ENCODE peak calls at places on chromosomes 1 and 21, in four cellular contexts. I is K562, K is SK-N-SH, D is H1. L is an unnamed sample.

GRCh38 chr21:25670726-25671125 is 31.7 kb downstream of the JAM2 start:
- DNase-seq in I (no peak), K (no peak), D (no peak), L (no peak)

GRCh38 chr1:33867684-33868083 is 3.8 kb downstream of the HMGB4 start:
- DNase-seq in I (no peak), K (no peak), D (no peak), L (no peak)

GRCh38 chr1:17027403-17027802 is 15.7 kb upstream of the ATP13A2 start:
- DNase-seq in I (no peak), K (no peak), D (no peak), L (no peak)

GRCh38 chr1:11204396-11205190 is 15.4 kb downstream of the ANGPTL7 start:
- DNase-seq in I (no peak), K (no peak), D (no peak), L (no peak)

GRCh38 chr1:211345719-211346118 is 19.1 kb downstream of the TRAF5 start:
- DNase-seq in I (no peak), K (no peak), D (no peak), L (no peak)

GRCh38 chr21:32750405-32750804 is 21.1 kb downstream of the PAXBP1 start:
- DNase-seq in I (no peak), K (no peak), D (no peak), L (no peak)

GRCh38 chr1:200873116-200873670 is 412 bp downstream of the GPR25 start:
- DNase-seq in I (no peak), K (no peak), D (peak), L (no peak)

GRCh38 chr21:38821248-38821647 is 15.5 kb downstream of the ETS2 start:
- DNase-seq in I (no peak), K (no peak), D (no peak), L (no peak)

GRCh38 chr1:206940588-206940936 is 5.7 kb downstream of the PIGR start:
- DNase-seq in I (no peak), K (no peak), D (no peak), L (no peak)

GRCh38 chr1:198018529-198018928 is 101.4 kb downstream of the LHX9 start:
- DNase-seq in I (no peak), K (no peak), D (no peak), L (no peak)

GRCh38 chr1:225689882-225690459 is 37.0 kb upstream of the ENAH start:
- DNase-seq in I (no peak), K (no peak), D (no peak), L (no peak)

GRCh38 chr1:12067900-12068821 is 5.1 kb downstream of the TNFRSF8 start:
- DNase-seq in I (peak), K (no peak), D (peak), L (peak)

GRCh38 chr1:93603581-93603980 is 78.1 kb downstream of the BCAR3 start:
- DNase-seq in I (no peak), K (no peak), D (no peak), L (no peak)

GRCh38 chr1:107692580-107693345 is 272.2 kb downstream of the VAV3 start:
- DNase-seq in I (no peak), K (peak), D (no peak), L (no peak)

GRCh38 chr1:166693673-166694297 is 145.5 kb upstream of the POGK start:
- DNase-seq in I (no peak), K (no peak), D (no peak), L (no peak)

GRCh38 chr1:166693158-166693557 is 146.1 kb upstream of the POGK start:
- DNase-seq in I (no peak), K (no peak), D (no peak), L (no peak)

GRCh38 chr1:166691476-166691875 is 147.8 kb upstream of the POGK start:
- DNase-seq in I (no peak), K (no peak), D (no peak), L (no peak)

GRCh38 chr1:166692354-166692753 is 146.9 kb upstream of the POGK start:
- DNase-seq in I (no peak), K (no peak), D (no peak), L (no peak)

DNA sequence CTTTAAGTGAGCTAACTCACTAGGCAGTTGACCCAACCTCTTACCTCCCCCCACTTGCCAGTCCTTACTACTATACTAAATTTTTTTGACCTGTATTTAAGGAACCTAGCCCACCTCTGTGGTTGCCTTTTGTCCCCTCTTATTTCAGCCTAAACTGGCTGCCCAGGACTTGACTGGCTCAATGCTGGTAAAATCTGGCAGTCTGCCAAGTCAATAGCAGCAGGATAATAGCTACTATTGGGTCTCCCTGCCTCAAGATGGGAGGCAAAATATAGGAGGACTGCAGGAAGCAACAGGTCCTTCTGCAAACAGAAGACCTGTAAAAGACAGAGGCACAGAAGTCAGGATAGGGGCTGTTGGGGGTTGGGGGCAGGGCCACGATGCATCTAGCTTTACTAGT is 144.2 kb upstream of the POGK start:
- DNase-seq in I (no peak), K (no peak), D (no peak), L (no peak)
- TF ChIP-seq NRF1 in I (no peak), K (no peak), D (no peak), L (no peak)

GRCh38 chr1:205351984-205352713 is 4.6 kb downstream of the KLHDC8A start:
- DNase-seq in I (no peak), K (peak), D (peak), L (no peak)
- TF ChIP-seq POLR2AphosphoS5 in I (no peak), K (no peak), D (no peak), L (no peak)

DNA sequence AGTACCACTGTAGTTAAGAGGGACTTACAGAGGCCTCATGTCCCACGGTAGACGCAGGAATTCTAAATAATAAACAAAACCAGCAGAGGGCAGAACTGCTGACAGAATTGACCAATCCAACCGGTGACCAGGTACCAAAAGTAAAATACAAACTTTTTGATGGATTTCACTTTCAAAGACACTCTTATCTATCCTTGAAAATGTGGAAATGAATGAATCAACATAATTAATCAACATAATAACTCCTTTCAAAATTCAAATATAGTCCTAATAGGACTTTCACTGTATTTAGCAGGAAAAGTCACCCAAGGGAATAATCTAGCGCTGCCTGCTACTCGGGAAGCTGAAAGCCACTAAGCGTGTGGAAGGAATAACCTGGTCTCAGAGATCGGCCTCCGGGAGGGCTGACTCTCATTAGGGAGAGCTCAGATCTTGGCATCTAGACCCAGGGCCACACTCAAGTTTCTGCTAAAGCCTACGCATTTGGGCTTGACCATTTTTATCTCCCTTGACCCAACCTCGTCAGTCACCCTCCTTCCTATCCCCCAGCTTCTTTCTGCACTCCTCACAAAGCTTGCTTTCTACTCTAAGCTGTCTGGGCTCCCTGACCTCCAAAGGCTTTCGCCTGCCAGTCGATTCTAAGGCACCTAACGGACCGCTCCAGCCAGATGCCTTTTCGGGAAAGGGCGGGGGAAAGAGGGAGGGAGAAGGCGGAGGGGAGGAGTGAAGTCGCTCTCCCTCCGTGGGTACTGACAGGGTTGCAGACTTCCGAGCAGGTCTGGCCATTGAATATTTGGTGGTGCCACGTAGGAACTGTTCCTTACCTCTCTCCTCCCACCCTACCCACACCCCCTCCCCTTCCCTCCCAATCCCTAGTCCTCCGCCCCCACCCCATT is 1.6 kb downstream of the COL11A1 start:
- DNase-seq in I (no peak), K (peak), D (peak), L (no peak)
- TF ChIP-seq NRF1 in I (no peak), K (peak), D (no peak), L (no peak)

GRCh38 chr1:118960567-118961136 is 27.5 kb downstream of the TBX15 start:
- DNase-seq in I (no peak), K (no peak), D (no peak), L (no peak)

GRCh38 chr1:118960026-118960561 is 28.0 kb downstream of the TBX15 start:
- DNase-seq in I (no peak), K (no peak), D (peak), L (peak)

GRCh38 chr1:118963138-118963455 is 25.0 kb downstream of the TBX15 start:
- DNase-seq in I (no peak), K (no peak), D (no peak), L (no peak)

GRCh38 chr1:118961156-118961555 is 27.0 kb downstream of the TBX15 start:
- DNase-seq in I (no peak), K (no peak), D (no peak), L (no peak)

GRCh38 chr1:118963456-118964430 is 24.4 kb downstream of the TBX15 start:
- DNase-seq in I (no peak), K (no peak), D (no peak), L (no peak)
- TF ChIP-seq POLR2AphosphoS5 in I (no peak), K (no peak), D (no peak), L (no peak)

GRCh38 chr1:234852659-234853058 is 242.7 kb upstream of the IRF2BP2 start:
- DNase-seq in I (no peak), K (no peak), D (no peak), L (no peak)

GRCh38 chr1:234845836-234846235 is 235.9 kb upstream of the IRF2BP2 start:
- DNase-seq in I (no peak), K (no peak), D (no peak), L (no peak)

GRCh38 chr1:234848972-234849641 is 239.1 kb upstream of the IRF2BP2 start:
- DNase-seq in I (no peak), K (no peak), D (no peak), L (no peak)

GRCh38 chr1:234851450-234852438 is 241.8 kb upstream of the IRF2BP2 start:
- DNase-seq in I (no peak), K (no peak), D (no peak), L (no peak)

GRCh38 chr1:234849824-234850223 is 239.8 kb upstream of the IRF2BP2 start:
- DNase-seq in I (no peak), K (no peak), D (no peak), L (no peak)
- TF ChIP-seq NRF1 in I (no peak), K (no peak), D (no peak), L (no peak)

GRCh38 chr1:205591522-205592351 is 40.1 kb downstream of the ELK4 start:
- DNase-seq in I (peak), K (peak), D (peak), L (peak)
- TF ChIP-seq POLR2AphosphoS5 in I (no peak), K (no peak), D (no peak), L (peak)

GRCh38 chr1:59178339-59178744 is 118.6 kb upstream of the FGGY start:
- DNase-seq in I (no peak), K (no peak), D (no peak), L (no peak)

GRCh38 chr1:59177756-59178155 is 119.1 kb upstream of the FGGY start:
- DNase-seq in I (no peak), K (no peak), D (no peak), L (no peak)

GRCh38 chr1:59180715-59181114 is 116.2 kb upstream of the FGGY start:
- DNase-seq in I (no peak), K (no peak), D (no peak), L (no peak)

GRCh38 chr1:59178803-59179202 is 118.1 kb upstream of the FGGY start:
- DNase-seq in I (no peak), K (no peak), D (no peak), L (no peak)

GRCh38 chr1:59179673-59180072 is 117.2 kb upstream of the FGGY start:
- DNase-seq in I (no peak), K (no peak), D (no peak), L (no peak)
- TF ChIP-seq NRF1 in I (no peak), K (no peak), D (no peak), L (no peak)

GRCh38 chr1:87981810-87982209 is 653.1 kb downstream of the LMO4 start:
- DNase-seq in I (no peak), K (no peak), D (no peak), L (no peak)
- TF ChIP-seq POLR2AphosphoS5 in I (no peak), K (no peak), D (no peak), L (no peak)

GRCh38 chr1:172647110-172647564 is 11.8 kb upstream of the FASLG start:
- DNase-seq in I (no peak), K (no peak), D (no peak), L (no peak)
- TF ChIP-seq NRF1 in I (no peak), K (no peak), D (no peak), L (no peak)